ENCODE peak calls at places on chromosomes 1 and 21, in eight cellular contexts. O, S, N, Q, R, G, H and V are unnamed samples.

GRCh38 chr21:44919111-44919912 is 1.4 kb downstream of the ITGB2 start:
- DNase-seq in R (no peak), G (no peak), S (no peak), H (no peak), Q (no peak), N (no peak), O (no peak), V (no peak)

GRCh38 chr1:227192163-227192562 is 126.1 kb downstream of the CDC42BPA start:
- DNase-seq in G (no peak), S (no peak), Q (no peak), R (peak), H (peak), O (no peak), N (peak), V (no peak)

GRCh38 chr1:68046423-68046822 is 4.0 kb downstream of the DIRAS3 start:
- DNase-seq in N (no peak), S (no peak), O (no peak), Q (no peak), H (no peak), G (no peak), R (no peak), V (no peak)

GRCh38 chr1:72851597-72851996 is 569.3 kb upstream of the NEGR1 start:
- DNase-seq in Q (no peak), S (no peak), H (no peak), R (no peak), O (no peak), G (no peak), N (no peak), V (no peak)

GRCh38 chr1:218665216-218665615 is 320.1 kb downstream of the TGFB2 start:
- DNase-seq in O (no peak), Q (no peak), R (peak), N (no peak), S (no peak), G (no peak), H (peak), V (no peak)

GRCh38 chr1:201488817-201489581 is 17.9 kb downstream of the CSRP1 start:
- DNase-seq in Q (no peak), N (no peak), S (no peak), R (peak), H (peak), G (no peak), O (no peak), V (no peak)

GRCh38 chr21:41705546-41706262 is 61.1 kb downstream of the RIPK4 start:
- DNase-seq in H (no peak), R (no peak), G (no peak), Q (no peak), S (no peak), O (no peak), N (no peak), V (no peak)

GRCh38 chr1:112264010-112264409 is 132.0 kb upstream of the CTTNBP2NL start:
- DNase-seq in R (no peak), O (no peak), N (no peak), G (no peak), H (no peak), S (no peak), Q (no peak), V (no peak)

GRCh38 chr1:22339237-22339636 is 112.4 kb upstream of the ZBTB40 start:
- DNase-seq in Q (no peak), H (no peak), G (no peak), O (no peak), S (no peak), N (no peak), R (no peak), V (no peak)

GRCh38 chr21:34271452-34271851 is 92.4 kb upstream of the KCNE2 start:
- DNase-seq in G (no peak), N (no peak), S (no peak), Q (no peak), R (no peak), O (no peak), H (no peak), V (no peak)

GRCh38 chr1:6414443-6414844 is 5.3 kb downstream of the HES2 start:
- DNase-seq in H (peak), Q (no peak), S (no peak), N (no peak), O (peak), R (peak), G (peak), V (no peak)

GRCh38 chr1:222127526-222128152 is 385.8 kb upstream of the DUSP10 start:
- DNase-seq in O (no peak), R (no peak), N (no peak), Q (no peak), G (no peak), H (no peak), S (no peak), V (no peak)

GRCh38 chr1:19596065-19596718 is 47.9 kb upstream of the NBL1 start:
- DNase-seq in H (no peak), R (no peak), N (no peak), Q (no peak), O (no peak), G (peak), S (no peak), V (no peak)

GRCh38 chr1:18234790-18235242 is 127.2 kb downstream of the IGSF21 start:
- DNase-seq in G (peak), Q (no peak), R (peak), N (no peak), H (peak), S (peak), O (no peak), V (no peak)

GRCh38 chr1:225848044-225848955 is 33.9 kb downstream of the TMEM63A start:
- DNase-seq in H (no peak), G (no peak), S (no peak), N (no peak), O (no peak), Q (no peak), R (no peak), V (no peak)

GRCh38 chr21:31460985-31461384 is 116.9 kb upstream of the TIAM1 start:
- DNase-seq in S (no peak), H (no peak), N (no peak), Q (no peak), G (no peak), R (no peak), O (no peak), V (no peak)

GRCh38 chr1:171663854-171664550 is 11.5 kb upstream of the MYOC start:
- DNase-seq in N (no peak), O (no peak), S (no peak), Q (no peak), R (no peak), H (no peak), G (no peak), V (no peak)

GRCh38 chr1:172826096-172826741 is 167.3 kb downstream of the FASLG start:
- DNase-seq in G (no peak), N (no peak), S (peak), O (no peak), Q (no peak), R (peak), H (peak), V (no peak)

GRCh38 chr1:248243204-248243603 is 12.0 kb downstream of the OR2M4 start:
- DNase-seq in R (peak), S (no peak), Q (no peak), H (peak), G (no peak), N (no peak), O (no peak), V (no peak)

GRCh38 chr1:21244154-21244553 is 46.1 kb downstream of the ECE1 start:
- DNase-seq in O (no peak), R (no peak), H (no peak), S (no peak), N (no peak), G (no peak), Q (no peak), V (no peak)

GRCh38 chr1:63713627-63714481 is 60.0 kb upstream of the ROR1 start:
- DNase-seq in R (peak), O (no peak), S (no peak), H (peak), Q (no peak), N (no peak), G (no peak), V (no peak)

GRCh38 chr1:182601416-182601786 is 2.8 kb downstream of the RGS16 start:
- DNase-seq in R (peak), H (peak), O (peak), G (peak), Q (peak), S (no peak), N (peak), V (peak)

GRCh38 chr1:72066431-72066830 is 215.9 kb downstream of the NEGR1 start:
- DNase-seq in O (no peak), G (no peak), N (no peak), H (no peak), Q (no peak), R (no peak), S (no peak), V (no peak)

GRCh38 chr1:180154325-180155201 is at the start of gene QSOX1:
- DNase-seq in S (no peak), O (peak), G (peak), R (peak), H (peak), N (peak), Q (peak), V (peak)

GRCh38 chr1:226641671-226642231 is 93.2 kb downstream of the STUM start:
- DNase-seq in H (no peak), N (no peak), G (no peak), R (no peak), Q (no peak), O (peak), S (no peak), V (no peak)

GRCh38 chr1:32438136-32438535 is 26.7 kb upstream of the ZBTB8B start:
- DNase-seq in O (no peak), S (peak), R (no peak), N (no peak), H (no peak), Q (no peak), G (peak), V (no peak)

GRCh38 chr1:233607252-233608119 is 6.4 kb upstream of the KCNK1 start:
- DNase-seq in G (no peak), R (no peak), O (no peak), N (no peak), Q (no peak), H (peak), S (no peak), V (no peak)

GRCh38 chr1:227934476-227935313 is 13.0 kb downstream of the WNT9A start:
- DNase-seq in S (no peak), N (peak), Q (no peak), H (peak), O (peak), R (peak), G (no peak), V (no peak)

GRCh38 chr1:245404952-245405351 is 250.2 kb downstream of the KIF26B start:
- DNase-seq in O (no peak), N (no peak), G (no peak), R (no peak), H (no peak), S (no peak), Q (no peak), V (no peak)

GRCh38 chr1:30618335-30618747 is 105.0 kb downstream of the MATN1 start:
- DNase-seq in Q (no peak), R (peak), N (no peak), H (peak), S (no peak), O (no peak), G (no peak), V (no peak)

GRCh38 chr21:45525910-45526306 is 16.3 kb downstream of the SLC19A1 start:
- DNase-seq in S (no peak), O (peak), G (peak), Q (no peak), N (no peak), R (no peak), H (no peak), V (peak)

GRCh38 chr1:114551400-114551799 is 30.0 kb downstream of the BCAS2 start:
- DNase-seq in Q (no peak), O (no peak), G (no peak), R (no peak), H (no peak), S (peak), N (no peak), V (no peak)

GRCh38 chr1:41371630-41372599 is 10.7 kb downstream of the FOXO6 start:
- DNase-seq in O (no peak), N (no peak), G (peak), Q (peak), R (peak), S (peak), H (no peak), V (peak)

GRCh38 chr1:201157949-201158348 is 3.7 kb upstream of the TMEM9 start:
- DNase-seq in S (no peak), Q (no peak), G (no peak), R (no peak), O (no peak), N (no peak), H (no peak), V (no peak)

GRCh38 chr1:156627313-156627880 is 8.2 kb downstream of the HAPLN2 start:
- DNase-seq in S (no peak), N (no peak), R (peak), Q (peak), O (no peak), H (peak), G (peak), V (no peak)